ENCODE peak calls at places on chromosomes 6 and 20, in five cellular contexts. B, S, L, O and X are unnamed samples.
A peak's percentile ranks its signal among the peaks of the same experiment; 100 is the strongest.

GRCh38 chr20:62043131-62043914 is 22.4 kb downstream of the TAF4 start:
- DNase-seq in L (no peak), B (peak; percentile 55), O (peak; percentile 93), S (no peak), X (no peak)

GRCh38 chr20:64069614-64070243 is 6.7 kb downstream of the TCEA2 start:
- DNase-seq in L (peak; percentile 89), B (no peak), S (no peak), O (peak; percentile 62), X (peak; percentile 66)

GRCh38 chr6:127635091-127635490 is 58.1 kb downstream of the C6orf58 start:
- DNase-seq in S (no peak), O (no peak), L (no peak), B (no peak), X (no peak)

GRCh38 chr6:152129606-152130249 is 322.2 kb downstream of the ESR1 start:
- DNase-seq in L (no peak), B (no peak), O (no peak), S (no peak), X (no peak)

GRCh38 chr6:25168637-25169036 is 110.5 kb upstream of the CARMIL1 start:
- DNase-seq in L (no peak), B (no peak), S (no peak), O (no peak), X (no peak)

GRCh38 chr6:28269492-28269891 is 2.5 kb downstream of the ZSCAN26 start:
- DNase-seq in S (no peak), B (peak; percentile 73), O (no peak), L (no peak), X (no peak)

GRCh38 chr6:12890171-12890790 is 173.7 kb downstream of the PHACTR1 start:
- DNase-seq in O (peak; percentile 24), L (no peak), B (peak; percentile 51), S (no peak), X (no peak)

GRCh38 chr6:33425668-33426577 is 6.1 kb downstream of the SYNGAP1 start:
- DNase-seq in S (no peak), O (peak; percentile 73), L (peak; percentile 94), B (peak; percentile 97), X (peak; percentile 84)

GRCh38 chr6:54515013-54515412 is 206.8 kb downstream of the TINAG start:
- DNase-seq in L (no peak), O (no peak), S (no peak), B (no peak), X (no peak)

GRCh38 chr6:80376411-80376810 is 269.9 kb downstream of the BCKDHB start:
- DNase-seq in L (no peak), S (no peak), O (no peak), B (no peak), X (no peak)

GRCh38 chr20:31515775-31516107 is 1.5 kb downstream of the HM13 start:
- DNase-seq in L (no peak), B (peak; percentile 13), S (no peak), O (no peak), X (no peak)

GRCh38 chr20:51738877-51739447 is 29.2 kb downstream of the ATP9A start:
- DNase-seq in O (no peak), S (no peak), L (no peak), B (peak; percentile 11), X (no peak)

GRCh38 chr6:26330835-26331808 is 33.9 kb upstream of the BTN3A2 start:
- DNase-seq in O (peak; percentile 73), S (no peak), B (peak; percentile 90), L (peak; percentile 9), X (peak; percentile 57)

GRCh38 chr6:37210313-37210898 is 40.5 kb downstream of the PIM1 start:
- DNase-seq in B (peak; percentile 96), L (peak; percentile 77), O (peak; percentile 81), S (peak; percentile 26), X (peak; percentile 76)

GRCh38 chr20:4059631-4060030 is 44.3 kb upstream of the RNF24 start:
- DNase-seq in O (no peak), S (no peak), B (no peak), L (no peak), X (no peak)
- TF ChIP-seq FOXM1 in O (no peak), S (no peak), B (no peak), L (no peak), X (no peak)

DNA sequence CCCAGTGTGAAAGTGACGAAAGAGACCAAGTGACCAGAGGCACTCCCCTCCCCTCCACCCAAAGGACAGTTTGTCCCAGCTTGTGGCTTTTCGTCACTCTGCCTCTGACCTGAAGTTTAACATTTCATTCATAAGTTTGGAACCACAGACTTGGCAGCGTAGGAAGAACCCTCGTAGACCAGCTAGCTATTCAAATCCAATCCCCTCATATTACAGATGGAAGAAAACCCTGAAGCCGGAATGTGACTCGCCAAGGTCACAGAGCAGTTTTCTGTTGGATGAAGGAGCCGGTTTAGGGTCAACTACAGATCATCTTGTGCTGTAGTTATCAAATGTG is 3.9 kb upstream of the SYS1 start:
- DNase-seq in S (no peak), L (no peak), O (no peak), B (no peak), X (no peak)
- TF ChIP-seq FOXM1 in S (no peak), L (no peak), O (no peak), B (no peak), X (no peak)

GRCh38 chr6:282867-283416 is 9.3 kb upstream of the DUSP22 start:
- DNase-seq in S (no peak), L (no peak), O (no peak), B (no peak), X (no peak)
- TF ChIP-seq FOXM1 in S (no peak), L (no peak), O (no peak), B (no peak), X (no peak)

GRCh38 chr6:38476141-38476540 is 163.6 kb downstream of the BTBD9 start:
- DNase-seq in O (no peak), L (no peak), S (no peak), B (no peak), X (no peak)
- TF ChIP-seq FOXM1 in O (no peak), L (no peak), S (no peak), B (no peak), X (no peak)

DNA sequence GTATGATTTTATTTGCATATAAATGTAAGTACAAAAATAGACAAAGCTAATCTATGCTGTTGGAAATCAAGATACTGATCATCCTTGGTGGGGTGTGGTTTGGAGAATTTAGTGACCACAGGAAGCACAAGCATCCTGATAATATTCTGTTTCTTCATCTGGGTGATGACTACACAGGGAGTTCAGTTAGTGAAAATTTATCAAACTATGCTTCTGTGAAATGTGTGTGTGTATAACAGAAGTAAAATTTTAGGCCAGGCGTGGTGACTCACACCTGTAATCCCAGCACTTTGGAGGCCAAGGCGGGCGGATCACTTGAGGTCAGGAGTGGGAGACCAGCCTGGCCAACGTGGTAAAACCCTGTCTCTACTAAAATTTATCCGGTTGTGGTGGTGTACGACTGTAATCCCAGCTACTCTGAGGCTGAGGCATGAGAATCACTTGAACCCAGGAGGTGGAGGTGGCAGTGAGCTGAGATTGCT is 20.6 kb downstream of the ENPP3 start:
- DNase-seq in L (no peak), S (no peak), O (no peak), B (peak; percentile 51), X (no peak)
- TF ChIP-seq FOXM1 in L (no peak), S (no peak), O (no peak), B (no peak), X (no peak)

GRCh38 chr6:73857341-73857890 is 161.4 kb downstream of the CD109 start:
- DNase-seq in L (no peak), S (no peak), O (no peak), B (no peak), X (no peak)

GRCh38 chr6:73858376-73858775 is 162.4 kb downstream of the CD109 start:
- DNase-seq in L (no peak), S (no peak), B (no peak), O (no peak), X (no peak)

GRCh38 chr6:73860303-73860702 is 164.3 kb downstream of the CD109 start:
- DNase-seq in L (no peak), O (no peak), S (no peak), B (no peak), X (no peak)

GRCh38 chr6:73854998-73855718 is 159.2 kb downstream of the CD109 start:
- DNase-seq in B (peak; percentile 71), O (peak; percentile 46), S (no peak), L (peak; percentile 46), X (peak; percentile 21)
- TF ChIP-seq FOXM1 in B (no peak), O (no peak), S (no peak), L (no peak), X (no peak)